ENCODE peak calls at places on chromosome 14, in six cellular contexts. One of them, this sample, is unnamed.

GRCh38 chr14:80621701-80622100 is 319.8 kb downstream of the CEP128 start:
- DNase-seq in HCT116: peak
- DNase-seq in GM12878: no peak
- DNase-seq in HepG2: peak
- DNase-seq in K562: no peak
- DNase-seq in H1: no peak
- DNase-seq in this sample: no peak

GRCh38 chr14:99724196-99724891 is 40.2 kb downstream of the CYP46A1 start:
- DNase-seq in HCT116: no peak
- DNase-seq in GM12878: no peak
- DNase-seq in HepG2: no peak
- DNase-seq in K562: no peak
- DNase-seq in H1: no peak
- DNase-seq in this sample: no peak

GRCh38 chr14:20686386-20687143 is 2.0 kb upstream of the ANG start:
- DNase-seq in HCT116: no peak
- DNase-seq in GM12878: no peak
- DNase-seq in HepG2: peak
- DNase-seq in K562: no peak
- DNase-seq in H1: no peak
- DNase-seq in this sample: no peak

GRCh38 chr14:71320734-71321555 is 413.7 kb downstream of the PCNX1 start:
- DNase-seq in HCT116: no peak
- DNase-seq in GM12878: no peak
- DNase-seq in HepG2: no peak
- DNase-seq in K562: peak
- DNase-seq in H1: peak
- DNase-seq in this sample: peak

GRCh38 chr14:54681819-54682261 is 114.9 kb downstream of the SAMD4A start:
- DNase-seq in HCT116: no peak
- DNase-seq in GM12878: no peak
- DNase-seq in HepG2: no peak
- DNase-seq in K562: no peak
- DNase-seq in H1: no peak
- DNase-seq in this sample: no peak

GRCh38 chr14:89293349-89293916 is 123.6 kb downstream of the FOXN3 start:
- DNase-seq in HCT116: no peak
- DNase-seq in GM12878: no peak
- DNase-seq in HepG2: no peak
- DNase-seq in K562: no peak
- DNase-seq in H1: peak
- DNase-seq in this sample: peak

GRCh38 chr14:54691525-54692260 is 124.8 kb downstream of the SAMD4A start:
- DNase-seq in HCT116: peak
- DNase-seq in GM12878: no peak
- DNase-seq in HepG2: peak
- DNase-seq in K562: peak
- DNase-seq in H1: peak
- DNase-seq in this sample: peak

GRCh38 chr14:20799955-20800544 is 2.6 kb downstream of the RNASE1 start:
- DNase-seq in HCT116: no peak
- DNase-seq in GM12878: no peak
- DNase-seq in HepG2: peak
- DNase-seq in K562: peak
- DNase-seq in H1: no peak
- DNase-seq in this sample: no peak

GRCh38 chr14:93905623-93906022 is 21.5 kb upstream of the FAM181A start:
- DNase-seq in HCT116: no peak
- DNase-seq in GM12878: no peak
- DNase-seq in HepG2: peak
- DNase-seq in K562: no peak
- DNase-seq in H1: no peak
- DNase-seq in this sample: no peak

GRCh38 chr14:54893151-54893760 is 9.4 kb downstream of the GCH1 start:
- DNase-seq in HCT116: peak
- DNase-seq in GM12878: no peak
- DNase-seq in HepG2: peak
- DNase-seq in K562: peak
- DNase-seq in H1: no peak
- DNase-seq in this sample: no peak

GRCh38 chr14:66099931-66100330 is 386.2 kb upstream of the CCDC196 start:
- DNase-seq in HCT116: no peak
- DNase-seq in GM12878: peak
- DNase-seq in HepG2: no peak
- DNase-seq in K562: no peak
- DNase-seq in H1: no peak
- DNase-seq in this sample: no peak

GRCh38 chr14:62662811-62663477 is 382.3 kb downstream of the KCNH5 start:
- DNase-seq in HCT116: no peak
- DNase-seq in GM12878: no peak
- DNase-seq in HepG2: peak
- DNase-seq in K562: no peak
- DNase-seq in H1: no peak
- DNase-seq in this sample: peak

GRCh38 chr14:70330596-70330995 is 28.9 kb downstream of the COX16 start:
- DNase-seq in HCT116: no peak
- DNase-seq in GM12878: no peak
- DNase-seq in HepG2: no peak
- DNase-seq in K562: no peak
- DNase-seq in H1: no peak
- DNase-seq in this sample: no peak

GRCh38 chr14:86363576-86363975 is 833.6 kb downstream of the FLRT2 start:
- DNase-seq in HCT116: no peak
- DNase-seq in GM12878: no peak
- DNase-seq in HepG2: no peak
- DNase-seq in K562: no peak
- DNase-seq in H1: no peak
- DNase-seq in this sample: no peak

DNA sequence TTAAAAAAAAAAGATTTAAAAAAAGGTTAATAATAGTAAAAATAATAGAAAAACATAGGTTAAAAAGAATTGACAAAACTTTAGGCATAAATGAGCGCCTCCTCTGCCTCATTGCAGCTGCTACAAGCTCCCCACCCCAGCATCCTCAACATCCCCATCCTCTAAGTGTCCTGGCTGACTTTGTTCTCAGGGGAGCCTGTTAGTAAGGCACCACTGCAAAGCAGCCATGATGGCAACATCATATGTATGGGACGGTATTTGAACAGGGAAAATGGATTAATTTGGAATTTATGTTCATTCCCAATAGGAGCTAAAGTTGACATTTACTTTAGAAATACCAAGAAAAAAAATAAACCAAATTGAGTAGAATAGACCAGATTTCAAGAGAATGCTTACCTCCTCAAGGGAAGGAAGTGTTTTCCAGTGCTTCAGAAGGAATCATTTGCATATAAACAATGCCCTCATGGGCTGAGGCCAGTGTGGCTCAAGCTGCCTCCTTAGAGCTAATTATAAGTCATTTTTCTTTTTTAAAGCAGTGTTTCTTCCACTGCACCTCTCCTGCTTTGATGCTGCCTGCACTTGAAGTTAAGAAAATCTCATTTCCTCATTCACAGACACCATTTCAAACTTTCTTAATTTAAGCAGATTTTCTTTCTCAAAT is 59.6 kb downstream of the DACT1 start:
- DNase-seq in HCT116: no peak
- DNase-seq in GM12878: no peak
- DNase-seq in HepG2: no peak
- DNase-seq in K562: no peak
- DNase-seq in H1: no peak
- DNase-seq in this sample: no peak
- TF ChIP-seq MAX in HCT116: no peak
- TF ChIP-seq MAX in GM12878: no peak
- TF ChIP-seq MAX in HepG2: no peak
- TF ChIP-seq MAX in K562: no peak
- TF ChIP-seq MAX in H1: no peak
- TF ChIP-seq MAX in this sample: no peak

GRCh38 chr14:67187826-67188225 is 1.4 kb upstream of the GARIN2 start:
- DNase-seq in HCT116: peak
- DNase-seq in GM12878: no peak
- DNase-seq in HepG2: no peak
- DNase-seq in K562: no peak
- DNase-seq in H1: no peak
- DNase-seq in this sample: no peak
- TF ChIP-seq SP1 in HCT116: peak
- TF ChIP-seq SP1 in GM12878: no peak
- TF ChIP-seq SP1 in HepG2: no peak
- TF ChIP-seq SP1 in K562: no peak
- TF ChIP-seq SP1 in H1: no peak
- TF ChIP-seq SP1 in this sample: no peak

DNA sequence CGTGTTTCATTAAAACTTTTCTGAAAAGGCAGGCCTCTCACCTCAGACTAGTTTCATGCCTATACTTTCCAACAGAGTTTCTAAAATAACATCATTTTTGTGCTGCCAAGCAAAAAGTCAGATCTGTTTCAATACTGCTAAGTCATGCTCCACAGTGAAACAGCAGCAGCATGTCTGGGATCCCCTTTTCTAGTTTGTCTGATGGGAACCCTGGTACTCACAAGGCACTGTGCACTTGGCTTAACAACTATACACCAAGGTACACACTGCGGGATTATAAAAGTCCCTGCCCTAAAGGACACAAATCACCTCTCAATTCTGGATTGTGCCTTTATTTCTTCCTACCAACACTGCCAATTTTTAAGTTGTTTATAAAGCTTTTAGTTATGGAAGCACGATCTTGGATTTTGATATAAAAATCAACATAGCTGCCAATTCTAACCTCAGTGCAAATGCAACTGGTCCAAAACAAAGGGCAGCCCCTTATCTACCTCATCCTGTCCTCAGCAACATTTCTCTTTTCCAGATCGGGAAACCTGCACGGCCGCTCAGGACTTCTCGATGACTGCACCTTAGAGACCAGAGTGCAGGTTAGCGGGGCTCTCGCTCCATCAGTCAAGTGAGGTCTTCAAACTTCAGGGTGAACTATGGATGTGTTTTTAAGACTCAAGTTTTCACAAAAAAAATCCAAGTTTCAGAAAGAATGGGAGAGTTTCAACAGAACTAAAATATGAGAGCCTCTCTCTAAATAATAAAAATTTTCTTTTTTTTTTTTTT is 1.7 kb upstream of the EIF5 start:
- DNase-seq in HCT116: no peak
- DNase-seq in GM12878: no peak
- DNase-seq in HepG2: no peak
- DNase-seq in K562: no peak
- DNase-seq in H1: no peak
- DNase-seq in this sample: no peak
- TF ChIP-seq MAX in HCT116: no peak
- TF ChIP-seq MAX in GM12878: no peak
- TF ChIP-seq MAX in HepG2: no peak
- TF ChIP-seq MAX in K562: no peak
- TF ChIP-seq MAX in H1: no peak
- TF ChIP-seq MAX in this sample: no peak

DNA sequence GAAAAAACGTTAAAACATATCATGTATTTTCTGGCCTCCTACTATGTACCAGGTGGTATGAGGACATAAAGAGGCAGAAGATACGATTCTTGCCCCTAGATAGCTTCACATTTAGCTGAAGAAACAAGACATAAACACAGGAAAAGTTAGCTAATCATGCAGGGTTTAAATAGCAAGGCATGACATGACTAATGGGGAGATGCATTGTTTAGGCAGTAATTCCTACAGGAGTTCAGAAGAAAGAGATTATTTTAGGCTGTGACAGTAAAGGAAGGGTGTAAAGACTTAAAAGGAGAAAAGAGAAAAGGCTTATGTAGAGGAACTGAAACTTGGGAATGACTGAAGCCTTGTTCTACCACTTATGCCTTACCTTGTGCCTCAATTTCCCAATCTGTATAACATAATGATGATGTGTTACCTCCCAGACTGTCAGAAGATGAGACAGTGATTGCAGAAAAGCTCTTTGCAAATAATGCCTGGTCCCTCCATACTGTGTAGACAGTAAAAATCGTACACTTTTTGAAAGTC is 44.4 kb downstream of the PRKCH start:
- DNase-seq in HCT116: no peak
- DNase-seq in GM12878: no peak
- DNase-seq in HepG2: no peak
- DNase-seq in K562: no peak
- DNase-seq in H1: no peak
- DNase-seq in this sample: no peak
- TF ChIP-seq SP1 in HCT116: no peak
- TF ChIP-seq SP1 in GM12878: no peak
- TF ChIP-seq SP1 in HepG2: no peak
- TF ChIP-seq SP1 in K562: no peak
- TF ChIP-seq SP1 in H1: no peak
- TF ChIP-seq SP1 in this sample: no peak

GRCh38 chr14:105274600-105274999 is 26.2 kb downstream of the BRF1 start:
- DNase-seq in HCT116: no peak
- DNase-seq in GM12878: no peak
- DNase-seq in HepG2: no peak
- DNase-seq in K562: no peak
- DNase-seq in H1: no peak
- DNase-seq in this sample: no peak

GRCh38 chr14:105273062-105273461 is 24.7 kb downstream of the BTBD6 start:
- DNase-seq in HCT116: no peak
- DNase-seq in GM12878: no peak
- DNase-seq in HepG2: no peak
- DNase-seq in K562: no peak
- DNase-seq in H1: no peak
- DNase-seq in this sample: no peak

GRCh38 chr14:105271224-105271890 is 23.0 kb downstream of the BTBD6 start:
- DNase-seq in HCT116: no peak
- DNase-seq in GM12878: no peak
- DNase-seq in HepG2: no peak
- DNase-seq in K562: no peak
- DNase-seq in H1: no peak
- DNase-seq in this sample: no peak

GRCh38 chr14:105272623-105273022 is 24.3 kb downstream of the BTBD6 start:
- DNase-seq in HCT116: no peak
- DNase-seq in GM12878: no peak
- DNase-seq in HepG2: no peak
- DNase-seq in K562: no peak
- DNase-seq in H1: no peak
- DNase-seq in this sample: no peak

DNA sequence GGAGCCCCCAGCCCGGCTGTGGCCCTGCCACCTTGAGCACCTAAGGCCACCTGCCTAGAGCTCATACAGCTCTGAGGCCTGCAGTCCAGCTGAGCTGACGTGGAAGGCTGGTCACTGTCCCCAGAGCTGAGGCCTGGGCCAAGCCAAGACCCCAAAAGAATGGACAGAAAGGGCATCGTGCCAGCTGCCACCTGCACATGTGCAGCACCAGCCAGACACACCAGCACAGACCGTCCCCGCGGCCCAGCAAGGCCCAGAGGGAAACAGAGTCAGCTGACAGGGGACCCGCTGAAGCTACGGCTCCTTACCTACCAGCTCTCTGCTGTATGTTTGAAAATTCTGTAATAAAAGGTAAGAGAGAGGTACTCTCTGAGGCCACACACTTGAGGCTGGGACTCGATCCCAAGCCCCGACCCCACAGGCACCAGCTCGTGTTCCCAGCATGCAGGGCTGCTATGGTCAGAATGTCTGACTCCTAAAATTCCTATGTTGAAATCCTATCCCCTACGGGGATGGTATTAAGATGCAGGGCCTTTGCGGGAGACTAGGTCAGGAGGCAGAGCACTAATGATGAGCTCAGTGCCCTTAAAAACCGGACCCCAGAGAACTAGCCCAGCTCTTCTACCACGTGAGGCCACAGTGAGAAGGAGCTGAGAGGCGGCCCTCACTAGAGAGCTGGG is 25.4 kb downstream of the BRF1 start:
- DNase-seq in HCT116: no peak
- DNase-seq in GM12878: no peak
- DNase-seq in HepG2: no peak
- DNase-seq in K562: no peak
- DNase-seq in H1: no peak
- DNase-seq in this sample: no peak
- TF ChIP-seq MAX in HCT116: no peak
- TF ChIP-seq MAX in GM12878: no peak
- TF ChIP-seq MAX in HepG2: no peak
- TF ChIP-seq MAX in K562: no peak
- TF ChIP-seq MAX in H1: no peak
- TF ChIP-seq MAX in this sample: no peak

This sample was measured in WTC11.